ENCODE peak calls at places on chromosomes 4 and X, in four cellular contexts. One of them, this sample, is unnamed.

GRCh38 chr4:184514121-184514988 is 40.0 kb upstream of the IRF2 start:
- DNase-seq in AML-193: peak
- DNase-seq in NT2/D1: no peak
- DNase-seq in GM13976: peak
- DNase-seq in this sample: peak

GRCh38 chr4:2827874-2828751 is 15.5 kb upstream of the ADD1 start:
- DNase-seq in AML-193: no peak
- DNase-seq in NT2/D1: no peak
- DNase-seq in GM13976: no peak
- DNase-seq in this sample: no peak

GRCh38 chr4:94673961-94674360 is 83.8 kb upstream of the BMPR1B start:
- DNase-seq in AML-193: no peak
- DNase-seq in NT2/D1: no peak
- DNase-seq in GM13976: no peak
- DNase-seq in this sample: no peak

GRCh38 chr4:134027931-134028330 is 173.7 kb downstream of the PABPC4L start:
- DNase-seq in AML-193: no peak
- DNase-seq in NT2/D1: no peak
- DNase-seq in GM13976: no peak
- DNase-seq in this sample: peak

GRCh38 chrX:11499076-11500044 is 166.4 kb downstream of the ARHGAP6 start:
- DNase-seq in AML-193: no peak
- DNase-seq in NT2/D1: no peak
- DNase-seq in GM13976: no peak
- DNase-seq in this sample: peak

GRCh38 chr4:90842960-90843359 is 715.8 kb downstream of the CCSER1 start:
- DNase-seq in AML-193: no peak
- DNase-seq in NT2/D1: no peak
- DNase-seq in GM13976: no peak
- DNase-seq in this sample: no peak

GRCh38 chr4:158605393-158605792 is 66.3 kb downstream of the C4orf46 start:
- DNase-seq in AML-193: no peak
- DNase-seq in NT2/D1: no peak
- DNase-seq in GM13976: no peak
- DNase-seq in this sample: no peak

GRCh38 chrX:17608898-17609297 is 128.4 kb upstream of the SCML1 start:
- DNase-seq in AML-193: no peak
- DNase-seq in NT2/D1: no peak
- DNase-seq in GM13976: no peak
- DNase-seq in this sample: no peak

GRCh38 chr4:76748649-76749048 is 149.3 kb downstream of the SOWAHB start:
- DNase-seq in AML-193: no peak
- DNase-seq in NT2/D1: no peak
- DNase-seq in GM13976: peak
- DNase-seq in this sample: peak

GRCh38 chr4:21102667-21103066 is 402.4 kb downstream of the PACRGL start:
- DNase-seq in AML-193: no peak
- DNase-seq in NT2/D1: no peak
- DNase-seq in GM13976: no peak
- DNase-seq in this sample: no peak

GRCh38 chrX:39755152-39756032 is 342.4 kb downstream of the BCOR start:
- DNase-seq in AML-193: no peak
- DNase-seq in NT2/D1: peak
- DNase-seq in GM13976: no peak
- DNase-seq in this sample: peak

GRCh38 chr4:122777846-122778501 is 45.5 kb downstream of the BBS12 start:
- DNase-seq in AML-193: no peak
- DNase-seq in NT2/D1: no peak
- DNase-seq in GM13976: no peak
- DNase-seq in this sample: no peak

GRCh38 chr4:185774076-185774731 is 37.8 kb downstream of the SORBS2 start:
- DNase-seq in AML-193: no peak
- DNase-seq in NT2/D1: no peak
- DNase-seq in GM13976: no peak
- DNase-seq in this sample: peak

GRCh38 chr4:70739496-70740337 is 18.0 kb downstream of the RUFY3 start:
- DNase-seq in AML-193: peak
- DNase-seq in NT2/D1: no peak
- DNase-seq in GM13976: no peak
- DNase-seq in this sample: no peak

GRCh38 chr4:126267689-126268088 is 952.9 kb downstream of the FAT4 start:
- DNase-seq in AML-193: no peak
- DNase-seq in NT2/D1: no peak
- DNase-seq in GM13976: no peak
- DNase-seq in this sample: no peak

GRCh38 chr4:59598233-59598618 is 1601.9 kb upstream of the ADGRL3 start:
- DNase-seq in AML-193: no peak
- DNase-seq in NT2/D1: no peak
- DNase-seq in GM13976: no peak
- DNase-seq in this sample: no peak

GRCh38 chrX:34146906-34147305 is 14.8 kb upstream of the FAM47A start:
- DNase-seq in AML-193: no peak
- DNase-seq in NT2/D1: no peak
- DNase-seq in GM13976: no peak
- DNase-seq in this sample: no peak

GRCh38 chr4:18593297-18594002 is 571.9 kb upstream of the LCORL start:
- DNase-seq in AML-193: peak
- DNase-seq in NT2/D1: peak
- DNase-seq in GM13976: peak
- DNase-seq in this sample: peak

GRCh38 chr4:38904090-38904666 is 36.6 kb downstream of the FAM114A1 start:
- DNase-seq in AML-193: no peak
- DNase-seq in NT2/D1: no peak
- DNase-seq in GM13976: no peak
- DNase-seq in this sample: no peak

GRCh38 chr4:74433541-74434172 is 11.3 kb upstream of the AREG start:
- DNase-seq in AML-193: no peak
- DNase-seq in NT2/D1: no peak
- DNase-seq in GM13976: no peak
- DNase-seq in this sample: no peak

GRCh38 chr4:8267077-8267476 is 2.5 kb upstream of the HTRA3 start:
- DNase-seq in AML-193: peak
- DNase-seq in NT2/D1: peak
- DNase-seq in GM13976: peak
- DNase-seq in this sample: peak

GRCh38 chr4:2281575-2282343 is 19.9 kb upstream of the MXD4 start:
- DNase-seq in AML-193: no peak
- DNase-seq in NT2/D1: no peak
- DNase-seq in GM13976: peak
- DNase-seq in this sample: no peak

GRCh38 chr4:159146007-159146330 is 43.1 kb downstream of the RAPGEF2 start:
- DNase-seq in AML-193: no peak
- DNase-seq in NT2/D1: no peak
- DNase-seq in GM13976: no peak
- DNase-seq in this sample: peak

GRCh38 chr4:7805533-7806079 is 134.1 kb downstream of the AFAP1 start:
- DNase-seq in AML-193: no peak
- DNase-seq in NT2/D1: no peak
- DNase-seq in GM13976: no peak
- DNase-seq in this sample: peak

This sample was measured in endothelial cell of umbilical vein.